ENCODE peak calls at places on chromosome 21, in four cellular contexts. T is K562, R is H1, U is GM12878. O is an unnamed sample.

GRCh38 chr21:19870682-19871081 is 1127.5 kb upstream of the NCAM2 start:
- DNase-seq in U (no peak), R (no peak), T (no peak), O (no peak)

GRCh38 chr21:39182016-39182415 is 1.2 kb downstream of the PSMG1 start:
- DNase-seq in R (no peak), T (no peak), U (no peak), O (no peak)

GRCh38 chr21:37208056-37208705 is 59.0 kb downstream of the VPS26C start:
- DNase-seq in U (peak; percentile 68), R (no peak), T (peak; percentile 42), O (no peak)

GRCh38 chr21:29018540-29018939 is 609 bp downstream of the RWDD2B start:
- DNase-seq in U (no peak), T (no peak), R (no peak), O (no peak)

GRCh38 chr21:40120944-40121575 is 253.8 kb downstream of the PCP4 start:
- DNase-seq in U (no peak), R (no peak), T (peak; percentile 32), O (peak; percentile 1)

GRCh38 chr21:28212056-28212455 is 780.6 kb downstream of the LTN1 start:
- DNase-seq in R (no peak), U (no peak), T (no peak), O (no peak)

GRCh38 chr21:42733037-42733632 is 79.7 kb downstream of the PDE9A start:
- DNase-seq in U (no peak), R (no peak), T (no peak), O (no peak)

GRCh38 chr21:31340942-31341487 is 3.0 kb downstream of the TIAM1 start:
- DNase-seq in U (no peak), R (no peak), T (no peak), O (no peak)

GRCh38 chr21:16320110-16320509 is 590.3 kb downstream of the USP25 start:
- DNase-seq in U (no peak), T (no peak), R (no peak), O (no peak)

GRCh38 chr21:30443226-30443625 is 3.2 kb downstream of the KRTAP15-1 start:
- DNase-seq in T (no peak), U (no peak), R (no peak), O (no peak)

GRCh38 chr21:44011123-44011773 is 861 bp upstream of the TRAPPC10 start:
- DNase-seq in U (no peak), T (no peak), R (no peak), O (no peak)

GRCh38 chr21:44012474-44013379 is 618 bp downstream of the TRAPPC10 start:
- DNase-seq in R (peak; percentile 96), U (peak; percentile 27), T (peak; percentile 95), O (peak; percentile 13)

GRCh38 chr21:44011774-44012473 is at the start of gene TRAPPC10:
- DNase-seq in T (peak; percentile 89), R (peak; percentile 85), U (peak; percentile 30), O (peak; percentile 80)

GRCh38 chr21:44010429-44010828 is 1.7 kb upstream of the TRAPPC10 start:
- DNase-seq in U (no peak), T (peak; percentile 43), R (peak; percentile 62), O (no peak)

GRCh38 chr21:44013380-44014088 is 1.4 kb downstream of the TRAPPC10 start:
- DNase-seq in U (peak; percentile 32), R (no peak), T (no peak), O (peak; percentile 4)
- TF ChIP-seq CHD1 in U (no peak), R (no peak), T (peak; percentile 59), O (no peak)

GRCh38 chr21:45419162-45419561 is 14.2 kb downstream of the COL18A1 start:
- DNase-seq in U (no peak), T (no peak), R (no peak), O (no peak)

GRCh38 chr21:45420623-45421041 is 15.7 kb downstream of the COL18A1 start:
- DNase-seq in R (no peak), U (no peak), T (no peak), O (no peak)

GRCh38 chr21:45418301-45419071 is 13.5 kb downstream of the COL18A1 start:
- DNase-seq in U (no peak), T (no peak), R (no peak), O (no peak)

GRCh38 chr21:45421071-45421845 is 16.3 kb downstream of the COL18A1 start:
- DNase-seq in R (no peak), U (no peak), T (no peak), O (no peak)

DNA sequence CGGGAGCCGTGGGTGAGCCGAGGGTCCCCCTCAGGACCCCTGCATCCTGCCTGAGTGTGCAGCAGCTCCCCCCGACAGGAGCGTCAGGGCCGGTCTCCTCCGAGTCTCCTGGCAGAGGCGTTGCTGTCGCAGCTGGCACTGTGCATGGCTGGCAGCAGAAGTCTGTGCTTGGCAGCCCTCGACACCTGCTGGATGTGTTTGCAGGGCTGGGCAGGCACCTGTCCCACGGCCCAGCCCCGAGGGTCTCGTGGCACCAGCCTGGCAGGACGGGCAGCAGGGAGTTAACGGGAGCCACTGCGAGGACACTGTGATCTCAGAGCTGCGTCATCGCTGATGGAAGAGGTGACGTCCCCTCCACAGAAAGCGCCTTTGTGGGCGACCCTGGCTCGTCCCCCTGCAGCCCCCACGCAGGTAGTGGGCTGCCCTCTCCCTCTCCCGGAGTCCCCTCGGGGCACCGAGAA is 15.1 kb downstream of the COL18A1 start:
- DNase-seq in R (no peak), T (no peak), U (no peak), O (no peak)
- TF ChIP-seq CHD1 in R (no peak), T (no peak), U (no peak), O (no peak)

DNA sequence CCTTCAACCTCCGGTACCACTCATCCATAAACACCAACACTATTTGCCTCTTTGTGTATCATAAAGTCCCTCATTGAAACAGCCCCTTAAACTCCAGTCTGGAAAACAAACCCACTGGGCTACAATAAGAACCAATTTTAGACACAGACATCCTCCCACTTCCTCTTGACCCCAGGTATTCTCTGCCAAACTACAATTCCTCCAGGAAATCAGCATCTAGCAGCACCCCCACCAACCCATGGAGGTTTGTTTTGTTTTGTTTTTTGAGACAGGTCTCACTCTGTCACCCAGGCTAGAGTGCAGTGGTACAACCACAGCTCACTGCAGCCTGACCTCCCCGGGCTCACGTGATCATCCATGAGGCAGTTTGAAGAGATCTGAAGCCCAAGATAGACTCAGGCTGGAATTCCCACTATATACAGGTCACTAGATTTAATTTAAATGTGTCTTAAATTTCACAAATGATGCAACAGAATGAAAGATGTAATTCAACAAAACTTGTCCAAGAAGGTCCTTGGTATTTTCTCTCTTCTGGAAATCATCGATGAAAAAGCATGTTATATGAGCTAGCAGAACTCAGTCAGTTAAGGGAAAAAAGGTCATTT is 30.4 kb downstream of the TCP10L start:
- DNase-seq in R (no peak), T (no peak), U (no peak), O (peak; percentile 46)
- TF ChIP-seq CHD1 in R (no peak), T (no peak), U (no peak), O (no peak)

GRCh38 chr21:25999935-26000582 is 170.5 kb downstream of the APP start:
- DNase-seq in R (no peak), T (no peak), U (no peak), O (no peak)
- TF ChIP-seq CHD1 in R (no peak), T (no peak), U (no peak), O (no peak)

GRCh38 chr21:45378258-45378966 is 26.6 kb upstream of the COL18A1 start:
- DNase-seq in R (peak; percentile 63), U (no peak), T (no peak), O (peak; percentile 57)
- TF ChIP-seq CHD1 in R (no peak), U (no peak), T (no peak), O (no peak)

GRCh38 chr21:45293726-45294401 is 6.2 kb upstream of the POFUT2 start:
- DNase-seq in U (no peak), T (no peak), R (peak; percentile 39), O (no peak)

GRCh38 chr21:45294509-45295291 is 7.0 kb upstream of the POFUT2 start:
- DNase-seq in R (peak; percentile 62), T (no peak), U (no peak), O (peak; percentile 100)

GRCh38 chr21:45297329-45297728 is 9.6 kb upstream of the POFUT2 start:
- DNase-seq in R (no peak), U (no peak), T (no peak), O (no peak)

GRCh38 chr21:45296638-45297037 is 8.9 kb upstream of the POFUT2 start:
- DNase-seq in U (no peak), T (no peak), R (no peak), O (no peak)

DNA sequence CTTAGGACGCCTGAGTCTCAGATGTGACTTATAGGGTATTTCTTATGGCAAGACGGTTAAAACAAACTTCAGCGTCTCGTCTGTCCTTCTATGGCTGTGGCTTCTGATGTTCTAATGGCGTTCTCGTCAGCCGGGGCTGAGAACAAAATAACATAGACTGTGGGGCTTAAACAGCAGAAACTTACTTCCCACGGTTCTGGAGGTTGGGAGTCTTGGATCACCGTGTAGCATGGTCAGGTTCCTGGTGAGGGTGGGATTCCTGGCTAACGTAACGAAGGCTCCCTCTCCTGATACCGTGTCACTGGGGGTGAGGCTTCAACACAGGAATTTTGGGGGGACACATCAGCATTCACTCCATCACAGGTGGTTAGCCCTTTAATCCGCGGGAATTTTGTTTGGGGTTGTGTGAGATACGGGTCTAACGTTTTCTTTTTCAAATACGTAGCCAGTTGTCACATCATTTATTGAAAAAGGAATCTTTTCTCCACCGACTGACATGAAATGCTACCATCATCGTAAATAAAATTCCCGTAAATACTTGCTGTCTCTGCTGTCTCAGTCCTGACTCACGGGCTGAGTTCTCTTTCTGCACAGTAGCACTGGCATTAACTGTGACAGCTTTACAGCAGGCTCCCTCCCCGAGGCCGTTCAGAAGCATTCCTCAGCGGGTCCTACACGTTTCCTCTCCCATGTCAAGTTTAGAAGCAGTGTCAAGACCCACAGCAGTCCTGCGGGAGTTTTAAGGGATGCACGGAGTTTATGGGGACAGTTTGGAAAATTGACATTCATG is 8.1 kb upstream of the POFUT2 start:
- DNase-seq in U (no peak), T (no peak), R (no peak), O (peak; percentile 91)
- TF ChIP-seq CHD1 in U (no peak), T (no peak), R (no peak), O (no peak)

GRCh38 chr21:25139390-25139789 is 467.9 kb downstream of the MRPL39 start:
- DNase-seq in U (no peak), T (no peak), R (no peak), O (no peak)

DNA sequence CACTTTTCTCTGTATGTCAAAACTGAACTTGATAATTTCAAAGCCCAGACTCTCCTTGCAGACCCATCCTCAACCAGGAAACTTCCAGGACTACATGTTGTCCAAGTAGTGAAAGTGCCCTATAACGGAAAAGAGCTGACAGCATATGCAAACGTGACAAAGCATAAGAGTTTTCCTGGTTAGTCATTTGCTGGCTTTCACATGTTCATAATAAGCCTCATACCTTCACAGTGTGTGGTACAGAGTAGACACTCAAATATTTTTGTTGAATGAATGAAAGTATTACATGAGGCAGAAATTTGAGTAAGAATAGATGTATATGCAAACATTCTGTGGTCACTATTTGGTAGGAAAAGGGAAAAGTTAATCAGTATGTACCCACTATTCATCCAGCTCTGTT is 473.3 kb downstream of the MRPL39 start:
- DNase-seq in R (no peak), T (no peak), U (no peak), O (peak; percentile 57)
- TF ChIP-seq CHD1 in R (no peak), T (no peak), U (no peak), O (no peak)

GRCh38 chr21:32794643-32795042 is 23.1 kb upstream of the PAXBP1 start:
- DNase-seq in R (no peak), U (no peak), T (no peak), O (no peak)
- TF ChIP-seq CHD1 in R (no peak), U (no peak), T (no peak), O (no peak)